ENCODE peak calls at places on chromosomes 2 and 18, in nine cellular contexts. One of them, this sample, is unnamed.

GRCh38 chr18:59907660-59908059 is 7.9 kb downstream of the PMAIP1 start:
- DNase-seq in iPS DF 6.9: no peak
- DNase-seq in iris pigment epithelial cell: no peak
- DNase-seq in midbrain: no peak
- DNase-seq in choroid plexus epithelial cell: no peak
- DNase-seq in tibial artery: no peak
- DNase-seq in activated T-helper 1 cell treated with anti-CD3 and anti-CD28 coated beads, Interleukin-2, amount 50 U/mL, for 16 hours: no peak
- DNase-seq in SHP77: no peak
- DNase-seq in SJSA1: no peak
- DNase-seq in this sample: no peak

GRCh38 chr18:59021500-59021899 is 118.2 kb upstream of the SEC11C start:
- DNase-seq in iPS DF 6.9: no peak
- DNase-seq in iris pigment epithelial cell: no peak
- DNase-seq in midbrain: no peak
- DNase-seq in choroid plexus epithelial cell: no peak
- DNase-seq in tibial artery: no peak
- DNase-seq in activated T-helper 1 cell treated with anti-CD3 and anti-CD28 coated beads, Interleukin-2, amount 50 U/mL, for 16 hours: no peak
- DNase-seq in SHP77: peak
- DNase-seq in SJSA1: no peak
- DNase-seq in this sample: no peak

GRCh38 chr2:173456960-173457359 is 102.3 kb downstream of the CDCA7 start:
- DNase-seq in iPS DF 6.9: no peak
- DNase-seq in iris pigment epithelial cell: no peak
- DNase-seq in midbrain: no peak
- DNase-seq in choroid plexus epithelial cell: no peak
- DNase-seq in tibial artery: no peak
- DNase-seq in activated T-helper 1 cell treated with anti-CD3 and anti-CD28 coated beads, Interleukin-2, amount 50 U/mL, for 16 hours: no peak
- DNase-seq in SHP77: no peak
- DNase-seq in SJSA1: no peak
- DNase-seq in this sample: no peak

GRCh38 chr2:134676960-134677359 is 41.8 kb downstream of the TMEM163 start:
- DNase-seq in iPS DF 6.9: no peak
- DNase-seq in iris pigment epithelial cell: no peak
- DNase-seq in midbrain: no peak
- DNase-seq in choroid plexus epithelial cell: no peak
- DNase-seq in tibial artery: no peak
- DNase-seq in activated T-helper 1 cell treated with anti-CD3 and anti-CD28 coated beads, Interleukin-2, amount 50 U/mL, for 16 hours: no peak
- DNase-seq in SHP77: no peak
- DNase-seq in SJSA1: no peak
- DNase-seq in this sample: no peak

GRCh38 chr18:274313-274712 is 6.5 kb upstream of the THOC1 start:
- DNase-seq in iPS DF 6.9: no peak
- DNase-seq in iris pigment epithelial cell: no peak
- DNase-seq in midbrain: no peak
- DNase-seq in choroid plexus epithelial cell: no peak
- DNase-seq in tibial artery: no peak
- DNase-seq in activated T-helper 1 cell treated with anti-CD3 and anti-CD28 coated beads, Interleukin-2, amount 50 U/mL, for 16 hours: no peak
- DNase-seq in SHP77: no peak
- DNase-seq in SJSA1: no peak
- DNase-seq in this sample: no peak

GRCh38 chr18:55301196-55301540 is 286.8 kb downstream of the TCF4 start:
- DNase-seq in iPS DF 6.9: no peak
- DNase-seq in iris pigment epithelial cell: peak
- DNase-seq in midbrain: no peak
- DNase-seq in choroid plexus epithelial cell: peak
- DNase-seq in tibial artery: no peak
- DNase-seq in activated T-helper 1 cell treated with anti-CD3 and anti-CD28 coated beads, Interleukin-2, amount 50 U/mL, for 16 hours: no peak
- DNase-seq in SHP77: no peak
- DNase-seq in SJSA1: no peak
- DNase-seq in this sample: no peak

GRCh38 chr18:36756262-36756661 is 72.5 kb downstream of the TPGS2 start:
- DNase-seq in iPS DF 6.9: no peak
- DNase-seq in iris pigment epithelial cell: no peak
- DNase-seq in midbrain: no peak
- DNase-seq in choroid plexus epithelial cell: no peak
- DNase-seq in tibial artery: no peak
- DNase-seq in activated T-helper 1 cell treated with anti-CD3 and anti-CD28 coated beads, Interleukin-2, amount 50 U/mL, for 16 hours: no peak
- DNase-seq in SHP77: no peak
- DNase-seq in SJSA1: no peak
- DNase-seq in this sample: no peak

GRCh38 chr2:61091485-61091884 is 25.8 kb downstream of the SANBR start:
- DNase-seq in iPS DF 6.9: no peak
- DNase-seq in iris pigment epithelial cell: no peak
- DNase-seq in midbrain: no peak
- DNase-seq in choroid plexus epithelial cell: no peak
- DNase-seq in tibial artery: no peak
- DNase-seq in activated T-helper 1 cell treated with anti-CD3 and anti-CD28 coated beads, Interleukin-2, amount 50 U/mL, for 16 hours: no peak
- DNase-seq in SHP77: no peak
- DNase-seq in SJSA1: no peak
- DNase-seq in this sample: no peak

GRCh38 chr18:48300463-48300961 is 108.7 kb downstream of the ZBTB7C start:
- DNase-seq in iPS DF 6.9: no peak
- DNase-seq in iris pigment epithelial cell: no peak
- DNase-seq in midbrain: no peak
- DNase-seq in choroid plexus epithelial cell: no peak
- DNase-seq in tibial artery: peak
- DNase-seq in activated T-helper 1 cell treated with anti-CD3 and anti-CD28 coated beads, Interleukin-2, amount 50 U/mL, for 16 hours: no peak
- DNase-seq in SHP77: peak
- DNase-seq in SJSA1: no peak
- DNase-seq in this sample: no peak

GRCh38 chr18:13550446-13551304 is 175.7 kb downstream of the FAM210A start:
- DNase-seq in iPS DF 6.9: no peak
- DNase-seq in iris pigment epithelial cell: no peak
- DNase-seq in midbrain: no peak
- DNase-seq in choroid plexus epithelial cell: no peak
- DNase-seq in tibial artery: no peak
- DNase-seq in activated T-helper 1 cell treated with anti-CD3 and anti-CD28 coated beads, Interleukin-2, amount 50 U/mL, for 16 hours: no peak
- DNase-seq in SHP77: no peak
- DNase-seq in SJSA1: no peak
- DNase-seq in this sample: peak

GRCh38 chr2:201860541-201861154 is 54.3 kb downstream of the CDK15 start:
- DNase-seq in iPS DF 6.9: peak
- DNase-seq in iris pigment epithelial cell: peak
- DNase-seq in midbrain: peak
- DNase-seq in choroid plexus epithelial cell: peak
- DNase-seq in tibial artery: peak
- DNase-seq in activated T-helper 1 cell treated with anti-CD3 and anti-CD28 coated beads, Interleukin-2, amount 50 U/mL, for 16 hours: no peak
- DNase-seq in SHP77: peak
- DNase-seq in SJSA1: peak
- DNase-seq in this sample: peak

GRCh38 chr2:199457147-199458016 is at the start of gene SATB2:
- DNase-seq in iPS DF 6.9: no peak
- DNase-seq in iris pigment epithelial cell: peak
- DNase-seq in midbrain: no peak
- DNase-seq in choroid plexus epithelial cell: peak
- DNase-seq in tibial artery: no peak
- DNase-seq in activated T-helper 1 cell treated with anti-CD3 and anti-CD28 coated beads, Interleukin-2, amount 50 U/mL, for 16 hours: no peak
- DNase-seq in SHP77: peak
- DNase-seq in SJSA1: peak
- DNase-seq in this sample: peak

GRCh38 chr2:111236027-111236426 is 115.3 kb downstream of the BCL2L11 start:
- DNase-seq in iPS DF 6.9: no peak
- DNase-seq in iris pigment epithelial cell: no peak
- DNase-seq in midbrain: no peak
- DNase-seq in choroid plexus epithelial cell: no peak
- DNase-seq in tibial artery: no peak
- DNase-seq in activated T-helper 1 cell treated with anti-CD3 and anti-CD28 coated beads, Interleukin-2, amount 50 U/mL, for 16 hours: no peak
- DNase-seq in SHP77: no peak
- DNase-seq in SJSA1: no peak
- DNase-seq in this sample: peak

GRCh38 chr2:16604236-16604635 is 61.4 kb downstream of the CYRIA start:
- DNase-seq in iPS DF 6.9: no peak
- DNase-seq in iris pigment epithelial cell: peak
- DNase-seq in midbrain: no peak
- DNase-seq in choroid plexus epithelial cell: peak
- DNase-seq in tibial artery: no peak
- DNase-seq in activated T-helper 1 cell treated with anti-CD3 and anti-CD28 coated beads, Interleukin-2, amount 50 U/mL, for 16 hours: no peak
- DNase-seq in SHP77: no peak
- DNase-seq in SJSA1: no peak
- DNase-seq in this sample: no peak

GRCh38 chr2:31354837-31355236 is 59.7 kb downstream of the XDH start:
- DNase-seq in iPS DF 6.9: no peak
- DNase-seq in iris pigment epithelial cell: peak
- DNase-seq in midbrain: no peak
- DNase-seq in choroid plexus epithelial cell: peak
- DNase-seq in tibial artery: no peak
- DNase-seq in activated T-helper 1 cell treated with anti-CD3 and anti-CD28 coated beads, Interleukin-2, amount 50 U/mL, for 16 hours: no peak
- DNase-seq in SHP77: no peak
- DNase-seq in SJSA1: no peak
- DNase-seq in this sample: no peak

GRCh38 chr2:219358170-219359075 is 25.9 kb upstream of the RESP18 start:
- DNase-seq in iPS DF 6.9: no peak
- DNase-seq in iris pigment epithelial cell: no peak
- DNase-seq in midbrain: no peak
- DNase-seq in choroid plexus epithelial cell: no peak
- DNase-seq in tibial artery: no peak
- DNase-seq in activated T-helper 1 cell treated with anti-CD3 and anti-CD28 coated beads, Interleukin-2, amount 50 U/mL, for 16 hours: no peak
- DNase-seq in SHP77: no peak
- DNase-seq in SJSA1: no peak
- DNase-seq in this sample: no peak

GRCh38 chr2:5695641-5696350 is 3.6 kb downstream of the SOX11 start:
- DNase-seq in iPS DF 6.9: no peak
- DNase-seq in iris pigment epithelial cell: peak
- DNase-seq in midbrain: no peak
- DNase-seq in choroid plexus epithelial cell: peak
- DNase-seq in tibial artery: no peak
- DNase-seq in activated T-helper 1 cell treated with anti-CD3 and anti-CD28 coated beads, Interleukin-2, amount 50 U/mL, for 16 hours: no peak
- DNase-seq in SHP77: peak
- DNase-seq in SJSA1: no peak
- DNase-seq in this sample: no peak

GRCh38 chr2:240837621-240838020 is 17.6 kb upstream of the KIF1A start:
- DNase-seq in iPS DF 6.9: no peak
- DNase-seq in iris pigment epithelial cell: no peak
- DNase-seq in midbrain: no peak
- DNase-seq in choroid plexus epithelial cell: no peak
- DNase-seq in tibial artery: no peak
- DNase-seq in activated T-helper 1 cell treated with anti-CD3 and anti-CD28 coated beads, Interleukin-2, amount 50 U/mL, for 16 hours: no peak
- DNase-seq in SHP77: no peak
- DNase-seq in SJSA1: no peak
- DNase-seq in this sample: no peak

GRCh38 chr2:102056079-102056581 is 64.4 kb downstream of the IL1R2 start:
- DNase-seq in iPS DF 6.9: no peak
- DNase-seq in iris pigment epithelial cell: peak
- DNase-seq in midbrain: no peak
- DNase-seq in choroid plexus epithelial cell: no peak
- DNase-seq in tibial artery: no peak
- DNase-seq in activated T-helper 1 cell treated with anti-CD3 and anti-CD28 coated beads, Interleukin-2, amount 50 U/mL, for 16 hours: no peak
- DNase-seq in SHP77: no peak
- DNase-seq in SJSA1: no peak
- DNase-seq in this sample: no peak

GRCh38 chr18:76686737-76687231 is 135.6 kb upstream of the ZNF236 start:
- DNase-seq in iPS DF 6.9: no peak
- DNase-seq in iris pigment epithelial cell: peak
- DNase-seq in midbrain: peak
- DNase-seq in choroid plexus epithelial cell: peak
- DNase-seq in tibial artery: peak
- DNase-seq in activated T-helper 1 cell treated with anti-CD3 and anti-CD28 coated beads, Interleukin-2, amount 50 U/mL, for 16 hours: no peak
- DNase-seq in SHP77: peak
- DNase-seq in SJSA1: no peak
- DNase-seq in this sample: peak

GRCh38 chr2:233209978-233210680 is 41.3 kb upstream of the ATG16L1 start:
- DNase-seq in iPS DF 6.9: no peak
- DNase-seq in iris pigment epithelial cell: peak
- DNase-seq in midbrain: no peak
- DNase-seq in choroid plexus epithelial cell: peak
- DNase-seq in tibial artery: no peak
- DNase-seq in activated T-helper 1 cell treated with anti-CD3 and anti-CD28 coated beads, Interleukin-2, amount 50 U/mL, for 16 hours: no peak
- DNase-seq in SHP77: no peak
- DNase-seq in SJSA1: peak
- DNase-seq in this sample: no peak

GRCh38 chr2:203590496-203590895 is 55.4 kb upstream of the RAPH1 start:
- DNase-seq in iPS DF 6.9: no peak
- DNase-seq in iris pigment epithelial cell: no peak
- DNase-seq in midbrain: no peak
- DNase-seq in choroid plexus epithelial cell: no peak
- DNase-seq in tibial artery: no peak
- DNase-seq in activated T-helper 1 cell treated with anti-CD3 and anti-CD28 coated beads, Interleukin-2, amount 50 U/mL, for 16 hours: no peak
- DNase-seq in SHP77: no peak
- DNase-seq in SJSA1: no peak
- DNase-seq in this sample: no peak

GRCh38 chr2:239937866-239938640 is 87.1 kb downstream of the NDUFA10 start:
- DNase-seq in iPS DF 6.9: no peak
- DNase-seq in iris pigment epithelial cell: no peak
- DNase-seq in midbrain: no peak
- DNase-seq in choroid plexus epithelial cell: no peak
- DNase-seq in tibial artery: no peak
- DNase-seq in activated T-helper 1 cell treated with anti-CD3 and anti-CD28 coated beads, Interleukin-2, amount 50 U/mL, for 16 hours: no peak
- DNase-seq in SHP77: no peak
- DNase-seq in SJSA1: no peak
- DNase-seq in this sample: no peak

GRCh38 chr2:70871398-70872211 is 36.0 kb upstream of the CD207 start:
- DNase-seq in iPS DF 6.9: peak
- DNase-seq in iris pigment epithelial cell: peak
- DNase-seq in midbrain: peak
- DNase-seq in choroid plexus epithelial cell: peak
- DNase-seq in tibial artery: peak
- DNase-seq in activated T-helper 1 cell treated with anti-CD3 and anti-CD28 coated beads, Interleukin-2, amount 50 U/mL, for 16 hours: peak
- DNase-seq in SHP77: peak
- DNase-seq in SJSA1: peak
- DNase-seq in this sample: peak

GRCh38 chr2:72932045-72932444 is 14.7 kb downstream of the EMX1 start:
- DNase-seq in iPS DF 6.9: no peak
- DNase-seq in iris pigment epithelial cell: no peak
- DNase-seq in midbrain: no peak
- DNase-seq in choroid plexus epithelial cell: peak
- DNase-seq in tibial artery: no peak
- DNase-seq in activated T-helper 1 cell treated with anti-CD3 and anti-CD28 coated beads, Interleukin-2, amount 50 U/mL, for 16 hours: no peak
- DNase-seq in SHP77: no peak
- DNase-seq in SJSA1: no peak
- DNase-seq in this sample: no peak

GRCh38 chr2:238973038-238973772 is 125.3 kb downstream of the TWIST2 start:
- DNase-seq in iPS DF 6.9: no peak
- DNase-seq in iris pigment epithelial cell: peak
- DNase-seq in midbrain: no peak
- DNase-seq in choroid plexus epithelial cell: peak
- DNase-seq in tibial artery: no peak
- DNase-seq in activated T-helper 1 cell treated with anti-CD3 and anti-CD28 coated beads, Interleukin-2, amount 50 U/mL, for 16 hours: no peak
- DNase-seq in SHP77: no peak
- DNase-seq in SJSA1: peak
- DNase-seq in this sample: no peak

GRCh38 chr2:113225505-113226259 is 51.9 kb downstream of the PSD4 start:
- DNase-seq in iPS DF 6.9: no peak
- DNase-seq in iris pigment epithelial cell: peak
- DNase-seq in midbrain: peak
- DNase-seq in choroid plexus epithelial cell: peak
- DNase-seq in tibial artery: peak
- DNase-seq in activated T-helper 1 cell treated with anti-CD3 and anti-CD28 coated beads, Interleukin-2, amount 50 U/mL, for 16 hours: no peak
- DNase-seq in SHP77: no peak
- DNase-seq in SJSA1: no peak
- DNase-seq in this sample: no peak

GRCh38 chr18:8754995-8755955 is 49.9 kb downstream of the MTCL1 start:
- DNase-seq in iPS DF 6.9: no peak
- DNase-seq in iris pigment epithelial cell: peak
- DNase-seq in midbrain: no peak
- DNase-seq in choroid plexus epithelial cell: peak
- DNase-seq in tibial artery: no peak
- DNase-seq in activated T-helper 1 cell treated with anti-CD3 and anti-CD28 coated beads, Interleukin-2, amount 50 U/mL, for 16 hours: no peak
- DNase-seq in SHP77: no peak
- DNase-seq in SJSA1: peak
- DNase-seq in this sample: no peak

GRCh38 chr2:213429516-213429915 is 145.3 kb downstream of the SPAG16 start:
- DNase-seq in iPS DF 6.9: no peak
- DNase-seq in iris pigment epithelial cell: peak
- DNase-seq in midbrain: no peak
- DNase-seq in choroid plexus epithelial cell: peak
- DNase-seq in tibial artery: no peak
- DNase-seq in activated T-helper 1 cell treated with anti-CD3 and anti-CD28 coated beads, Interleukin-2, amount 50 U/mL, for 16 hours: no peak
- DNase-seq in SHP77: no peak
- DNase-seq in SJSA1: no peak
- DNase-seq in this sample: no peak

GRCh38 chr2:239377591-239377990 is 23.2 kb downstream of the HDAC4 start:
- DNase-seq in iPS DF 6.9: no peak
- DNase-seq in iris pigment epithelial cell: no peak
- DNase-seq in midbrain: no peak
- DNase-seq in choroid plexus epithelial cell: no peak
- DNase-seq in tibial artery: no peak
- DNase-seq in activated T-helper 1 cell treated with anti-CD3 and anti-CD28 coated beads, Interleukin-2, amount 50 U/mL, for 16 hours: no peak
- DNase-seq in SHP77: no peak
- DNase-seq in SJSA1: no peak
- DNase-seq in this sample: no peak

GRCh38 chr2:158618859-158619490 is 162.2 kb downstream of the PKP4 start:
- DNase-seq in iPS DF 6.9: no peak
- DNase-seq in iris pigment epithelial cell: peak
- DNase-seq in midbrain: no peak
- DNase-seq in choroid plexus epithelial cell: peak
- DNase-seq in tibial artery: no peak
- DNase-seq in activated T-helper 1 cell treated with anti-CD3 and anti-CD28 coated beads, Interleukin-2, amount 50 U/mL, for 16 hours: no peak
- DNase-seq in SHP77: no peak
- DNase-seq in SJSA1: no peak
- DNase-seq in this sample: no peak